ENCODE peak calls at places on chromosomes 2 and 18, in six cellular contexts. I is putamen, L is pancreas, H is HepG2, A is NCI-H1092, K is posterior vena cava. D is an unnamed sample.

GRCh38 chr2:210899131-210899530 is 342.7 kb downstream of the CPS1 start:
- DNase-seq in I (no peak), L (no peak), H (peak), A (no peak), K (no peak), D (no peak)

GRCh38 chr2:17912266-17912691 is 33.8 kb downstream of the KCNS3 start:
- DNase-seq in I (no peak), L (no peak), H (no peak), A (no peak), K (no peak), D (peak)

GRCh38 chr2:207734264-207734635 is 22.8 kb downstream of the CCNYL1 start:
- DNase-seq in I (no peak), L (no peak), H (peak), A (no peak), K (no peak), D (no peak)

GRCh38 chr18:32919799-32920198 is 147.0 kb upstream of the KLHL14 start:
- DNase-seq in I (no peak), L (no peak), H (peak), A (peak), K (no peak), D (peak)

GRCh38 chr2:189142893-189143759 is 36.4 kb downstream of the COL5A2 start:
- DNase-seq in I (no peak), L (no peak), H (peak), A (no peak), K (no peak), D (peak)

GRCh38 chr2:45494275-45494977 is 116.6 kb downstream of the SRBD1 start:
- DNase-seq in I (peak), L (peak), H (peak), A (peak), K (no peak), D (peak)

GRCh38 chr2:190277234-190278112 is 42.2 kb downstream of the HIBCH start:
- DNase-seq in I (peak), L (no peak), H (peak), A (no peak), K (no peak), D (peak)

GRCh38 chr18:49135871-49136270 is 185.1 kb upstream of the SMAD7 start:
- DNase-seq in I (no peak), L (no peak), H (peak), A (no peak), K (no peak), D (no peak)

GRCh38 chr2:78979380-78980238 is 45.9 kb upstream of the REG3G start:
- DNase-seq in I (peak), L (peak), H (peak), A (peak), K (no peak), D (peak)

GRCh38 chr2:233142355-233142897 is 82.3 kb downstream of the INPP5D start:
- DNase-seq in I (no peak), L (no peak), H (no peak), A (no peak), K (no peak), D (peak)

GRCh38 chr2:190882327-190882766 is 1.7 kb downstream of the GLS start:
- DNase-seq in I (no peak), L (no peak), H (no peak), A (no peak), K (no peak), D (no peak)

GRCh38 chr18:9516437-9517064 is 41.2 kb downstream of the RALBP1 start:
- DNase-seq in I (no peak), L (no peak), H (peak), A (no peak), K (no peak), D (peak)

GRCh38 chr18:76402026-76402990 is 92.7 kb downstream of the ZNF516 start:
- DNase-seq in I (no peak), L (no peak), H (no peak), A (no peak), K (no peak), D (no peak)

GRCh38 chr2:164150601-164151000 is 414.8 kb upstream of the FIGN start:
- DNase-seq in I (no peak), L (no peak), H (no peak), A (no peak), K (no peak), D (no peak)

GRCh38 chr2:241796209-241796608 is 12.8 kb upstream of the NEU4 start:
- DNase-seq in I (no peak), L (peak), H (no peak), A (no peak), K (peak), D (no peak)

GRCh38 chr2:18267501-18267900 is 293.0 kb downstream of the RDH14 start:
- DNase-seq in I (no peak), L (no peak), H (no peak), A (no peak), K (no peak), D (no peak)

GRCh38 chr2:180647651-180648050 is 332.8 kb upstream of the UBE2E3 start:
- DNase-seq in I (no peak), L (no peak), H (no peak), A (no peak), K (no peak), D (no peak)

GRCh38 chr2:27765621-27766286 is 5.8 kb upstream of the MRPL33 start:
- DNase-seq in I (no peak), L (peak), H (no peak), A (no peak), K (peak), D (no peak)

GRCh38 chr2:160199683-160200389 is at the start of gene ITGB6:
- DNase-seq in I (no peak), L (no peak), H (no peak), A (no peak), K (no peak), D (no peak)

GRCh38 chr2:18585526-18585925 is 3.8 kb downstream of the NT5C1B start:
- DNase-seq in I (no peak), L (no peak), H (no peak), A (no peak), K (no peak), D (no peak)

GRCh38 chr18:67483237-67483636 is 33.3 kb downstream of the DSEL start:
- DNase-seq in I (peak), L (no peak), H (no peak), A (no peak), K (no peak), D (no peak)

GRCh38 chr2:156083707-156084494 is 248.6 kb downstream of the NR4A2 start:
- DNase-seq in I (no peak), L (no peak), H (no peak), A (no peak), K (no peak), D (no peak)

GRCh38 chr2:73830871-73831401 is 2.2 kb downstream of the STAMBP start:
- DNase-seq in I (no peak), L (no peak), H (no peak), A (no peak), K (no peak), D (no peak)

GRCh38 chr2:241019441-241020139 is 21.2 kb downstream of the SNED1 start:
- DNase-seq in I (no peak), L (no peak), H (no peak), A (no peak), K (peak), D (no peak)

GRCh38 chr2:172307800-172308199 is 119.6 kb upstream of the ITGA6 start:
- DNase-seq in I (no peak), L (no peak), H (no peak), A (no peak), K (no peak), D (no peak)

GRCh38 chr2:105857076-105857740 is 112.5 kb downstream of the NCK2 start:
- DNase-seq in I (no peak), L (no peak), H (no peak), A (no peak), K (no peak), D (no peak)